ENCODE peak calls at places on chromosome 21, in four cellular contexts. W, K, J and V are unnamed samples.

GRCh38 chr21:42403611-42404231 is at the start of gene UBASH3A:
- ATAC-seq in W (no peak), K (peak), J (no peak), V (no peak)

GRCh38 chr21:34644815-34645214 is 24.0 kb upstream of the CLIC6 start:
- ATAC-seq in W (no peak), K (no peak), J (no peak), V (no peak)

GRCh38 chr21:14678987-14679574 is 133.0 kb upstream of the SAMSN1 start:
- ATAC-seq in W (no peak), K (no peak), J (no peak), V (no peak)

GRCh38 chr21:36518883-36519492 is 39.1 kb upstream of the CLDN14 start:
- ATAC-seq in W (no peak), K (no peak), J (no peak), V (no peak)

GRCh38 chr21:30194701-30195299 is 21.1 kb downstream of the CLDN8 start:
- ATAC-seq in W (no peak), K (peak), J (no peak), V (no peak)

GRCh38 chr21:15171546-15171945 is 106.7 kb upstream of the NRIP1 start:
- ATAC-seq in W (no peak), K (no peak), J (no peak), V (no peak)

GRCh38 chr21:38888956-38889605 is 83.4 kb downstream of the ETS2 start:
- ATAC-seq in W (no peak), K (no peak), J (no peak), V (peak)

GRCh38 chr21:36254106-36254941 is 65.7 kb upstream of the MORC3 start:
- ATAC-seq in W (peak), K (no peak), J (no peak), V (no peak)

GRCh38 chr21:34156957-34157356 is 83.6 kb downstream of the MRPS6 start:
- ATAC-seq in W (peak), K (peak), J (no peak), V (no peak)

GRCh38 chr21:29938968-29939858 is 583 bp downstream of the GRIK1 start:
- ATAC-seq in W (no peak), K (peak), J (no peak), V (peak)

GRCh38 chr21:41610042-41610839 is 102.3 kb upstream of the TMPRSS2 start:
- ATAC-seq in W (peak), K (peak), J (no peak), V (no peak)

GRCh38 chr21:40118527-40118926 is 251.3 kb downstream of the PCP4 start:
- ATAC-seq in W (no peak), K (no peak), J (no peak), V (no peak)

GRCh38 chr21:41764558-41765392 is 2.1 kb downstream of the RIPK4 start:
- ATAC-seq in W (peak), K (no peak), J (no peak), V (no peak)

GRCh38 chr21:36461918-36462486 is 17.9 kb downstream of the CLDN14 start:
- ATAC-seq in W (no peak), K (no peak), J (no peak), V (no peak)

GRCh38 chr21:39003982-39004775 is 179.1 kb downstream of the PSMG1 start:
- ATAC-seq in W (no peak), K (no peak), J (no peak), V (peak)

GRCh38 chr21:19878133-19878532 is 1120.1 kb upstream of the NCAM2 start:
- ATAC-seq in W (no peak), K (no peak), J (no peak), V (no peak)

GRCh38 chr21:45447821-45448220 is 42.9 kb downstream of the COL18A1 start:
- ATAC-seq in W (no peak), K (no peak), J (no peak), V (no peak)

GRCh38 chr21:37458669-37459276 is 92.2 kb downstream of the DYRK1A start:
- ATAC-seq in W (no peak), K (peak), J (no peak), V (no peak)

GRCh38 chr21:14572206-14572780 is 26.2 kb upstream of the SAMSN1 start:
- ATAC-seq in W (no peak), K (peak), J (no peak), V (no peak)

GRCh38 chr21:37932936-37933335 is 16.7 kb upstream of the KCNJ6 start:
- ATAC-seq in W (no peak), K (no peak), J (no peak), V (no peak)

GRCh38 chr21:33854604-33855003 is 61.0 kb downstream of the ATP5PO start:
- ATAC-seq in W (peak), K (no peak), J (peak), V (no peak)

GRCh38 chr21:40841524-40842196 is 5.3 kb downstream of the DSCAM start:
- ATAC-seq in W (peak), K (peak), J (peak), V (no peak)

GRCh38 chr21:42474043-42474831 is 21.8 kb downstream of the RSPH1 start:
- ATAC-seq in W (peak), K (peak), J (peak), V (no peak)

GRCh38 chr21:14457762-14458161 is 74.8 kb upstream of the HSPA13 start:
- ATAC-seq in W (no peak), K (no peak), J (no peak), V (no peak)

GRCh38 chr21:34690793-34691175 is 22.0 kb downstream of the CLIC6 start:
- ATAC-seq in W (no peak), K (no peak), J (no peak), V (no peak)

GRCh38 chr21:42668193-42668592 is 14.8 kb downstream of the PDE9A start:
- ATAC-seq in W (no peak), K (no peak), J (no peak), V (no peak)

GRCh38 chr21:34593423-34593822 is 21.5 kb downstream of the RCAN1 start:
- ATAC-seq in W (no peak), K (no peak), J (no peak), V (no peak)

GRCh38 chr21:36065497-36066036 is 4.3 kb upstream of the CBR1 start:
- ATAC-seq in W (peak), K (peak), J (no peak), V (no peak)

GRCh38 chr21:27291006-27291405 is 324.1 kb upstream of the ADAMTS5 start:
- ATAC-seq in W (no peak), K (no peak), J (no peak), V (no peak)

GRCh38 chr21:30434033-30434631 is 4.1 kb downstream of the KRTAP13-4 start:
- ATAC-seq in W (peak), K (peak), J (no peak), V (no peak)

GRCh38 chr21:34869541-34869940 is 179.6 kb downstream of the RUNX1 start:
- ATAC-seq in W (no peak), K (no peak), J (no peak), V (no peak)

GRCh38 chr21:15219866-15220265 is 155.1 kb upstream of the NRIP1 start:
- ATAC-seq in W (no peak), K (no peak), J (no peak), V (no peak)

GRCh38 chr21:40254540-40255455 is 387.6 kb downstream of the PCP4 start:
- ATAC-seq in W (no peak), K (no peak), J (no peak), V (no peak)

GRCh38 chr21:10641107-10641506 is 119.7 kb downstream of the TPTE start:
- ATAC-seq in W (no peak), K (no peak), J (no peak), V (no peak)

GRCh38 chr21:10639123-10639522 is 117.7 kb downstream of the TPTE start:
- ATAC-seq in W (no peak), K (no peak), J (no peak), V (peak)

DNA sequence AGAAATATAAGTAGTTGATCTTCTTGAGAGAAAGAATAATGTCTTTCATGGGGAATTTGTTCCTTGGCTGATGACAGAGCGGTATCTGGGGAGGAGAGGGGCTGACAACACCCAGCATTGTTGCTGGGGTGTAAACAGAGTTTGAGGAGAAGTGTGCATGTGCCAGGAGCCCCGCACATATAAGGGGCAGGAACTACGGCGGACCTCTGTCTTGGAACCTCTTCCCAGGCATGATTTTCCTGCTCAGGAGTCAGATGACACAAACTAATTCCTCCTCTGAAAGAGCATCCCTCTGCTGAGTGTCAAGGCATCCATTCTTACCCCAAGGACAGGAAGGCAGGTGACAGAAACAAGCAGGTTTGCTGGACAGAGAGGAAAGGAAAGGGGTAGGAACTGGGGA is 119.1 kb downstream of the TPTE start:
- ATAC-seq in W (no peak), K (no peak), J (no peak), V (no peak)
- H3K4me3 ChIP-seq in W (no peak), K (no peak), J (no peak), V (no peak)

GRCh38 chr21:44438531-44439210 is 16.6 kb upstream of the LRRC3 start:
- ATAC-seq in W (peak), K (no peak), J (no peak), V (peak)
- TF ChIP-seq EP300 in W (no peak), K (no peak), J (no peak), V (no peak)

DNA sequence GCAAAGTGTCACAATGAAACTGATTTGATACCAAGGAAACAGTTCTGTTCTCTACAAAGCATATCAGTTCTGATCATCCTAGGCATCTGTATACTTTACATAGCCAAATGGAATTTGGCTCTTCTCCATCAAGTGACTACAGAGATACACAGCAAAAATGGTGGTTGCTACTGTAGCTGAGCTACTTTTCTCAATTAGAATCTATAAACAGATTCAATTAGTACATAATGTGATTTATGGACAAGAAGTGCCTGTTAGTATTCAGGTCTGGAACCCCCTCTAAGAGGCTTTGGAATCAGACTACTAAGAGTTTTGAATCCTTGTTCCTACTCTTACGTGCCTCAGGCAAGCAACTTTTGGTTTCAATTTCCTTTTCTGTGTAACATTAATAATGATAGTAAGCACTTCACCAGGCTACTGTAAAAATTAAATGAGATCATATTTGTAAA is 25.5 kb downstream of the C21orf91 start:
- ATAC-seq in W (no peak), K (no peak), J (no peak), V (no peak)
- H3K27ac ChIP-seq in W (no peak), K (no peak), J (no peak), V (no peak)

DNA sequence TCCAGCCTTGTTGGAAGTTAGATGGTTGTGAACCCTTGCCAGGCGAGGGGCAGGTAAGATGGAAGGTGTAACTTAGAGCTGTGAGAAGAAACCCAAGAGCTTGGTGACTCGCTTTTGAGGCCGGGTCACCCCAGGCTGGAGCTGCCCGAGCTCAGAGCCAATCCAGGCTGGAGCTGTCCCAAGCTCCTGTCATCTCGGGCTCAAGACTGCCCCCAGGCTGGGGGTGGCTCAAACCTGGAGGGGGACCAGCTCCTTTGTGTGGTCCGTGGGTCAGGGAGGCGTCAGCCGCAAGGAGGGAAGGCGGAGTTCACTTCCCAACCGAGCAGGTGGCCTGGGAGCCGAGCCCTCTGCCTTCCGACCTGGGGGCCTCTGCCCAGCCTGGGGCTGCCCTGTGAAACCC is 2.0 kb downstream of the HUNK start:
- ATAC-seq in W (peak), K (peak), J (no peak), V (no peak)
- H3K4me3 ChIP-seq in W (peak), K (no peak), J (no peak), V (peak)

GRCh38 chr21:25490742-25491141 is 116.5 kb downstream of the MRPL39 start:
- ATAC-seq in W (no peak), K (no peak), J (no peak), V (no peak)

GRCh38 chr21:25485914-25486313 is 121.4 kb downstream of the MRPL39 start:
- ATAC-seq in W (no peak), K (no peak), J (no peak), V (no peak)

GRCh38 chr21:25489673-25490072 is 117.6 kb downstream of the MRPL39 start:
- ATAC-seq in W (no peak), K (no peak), J (no peak), V (no peak)

GRCh38 chr21:25491267-25491666 is 116.0 kb downstream of the MRPL39 start:
- ATAC-seq in W (no peak), K (no peak), J (no peak), V (no peak)

DNA sequence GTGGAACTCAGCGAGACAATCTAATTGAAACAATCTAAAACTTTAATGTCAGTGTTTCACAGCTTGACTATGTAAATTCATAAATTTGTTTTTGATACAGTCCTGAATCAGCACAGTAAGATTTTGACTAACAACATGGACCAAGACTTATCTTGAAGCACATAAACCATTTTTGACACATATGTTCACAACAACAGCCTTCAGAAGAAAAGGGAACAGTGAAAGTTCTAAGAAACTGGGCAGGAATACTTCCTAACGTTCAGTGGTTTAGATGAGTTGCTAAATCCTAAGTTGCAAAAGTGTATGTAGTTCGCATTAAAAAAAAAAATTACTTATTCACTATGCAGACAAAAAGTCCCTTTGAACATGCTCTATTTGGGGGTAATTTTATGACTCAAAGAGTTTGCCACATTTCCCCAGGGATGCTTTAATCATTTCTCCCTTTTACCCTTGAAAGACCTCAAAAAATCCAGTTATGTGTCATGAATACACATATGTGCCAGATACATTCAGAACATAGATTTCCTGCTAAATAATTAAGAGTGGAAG is 120.2 kb downstream of the MRPL39 start:
- ATAC-seq in W (no peak), K (no peak), J (no peak), V (no peak)
- TF ChIP-seq EP300 in W (no peak), K (no peak), J (no peak), V (no peak)

GRCh38 chr21:43809853-43810504 is 20.6 kb downstream of the RRP1 start:
- ATAC-seq in W (no peak), K (no peak), J (no peak), V (no peak)
- H3K27ac ChIP-seq in W (no peak), K (no peak), J (no peak), V (no peak)

GRCh38 chr21:17231124-17231523 is 281.7 kb upstream of the CXADR start:
- ATAC-seq in W (peak), K (no peak), J (no peak), V (no peak)

DNA sequence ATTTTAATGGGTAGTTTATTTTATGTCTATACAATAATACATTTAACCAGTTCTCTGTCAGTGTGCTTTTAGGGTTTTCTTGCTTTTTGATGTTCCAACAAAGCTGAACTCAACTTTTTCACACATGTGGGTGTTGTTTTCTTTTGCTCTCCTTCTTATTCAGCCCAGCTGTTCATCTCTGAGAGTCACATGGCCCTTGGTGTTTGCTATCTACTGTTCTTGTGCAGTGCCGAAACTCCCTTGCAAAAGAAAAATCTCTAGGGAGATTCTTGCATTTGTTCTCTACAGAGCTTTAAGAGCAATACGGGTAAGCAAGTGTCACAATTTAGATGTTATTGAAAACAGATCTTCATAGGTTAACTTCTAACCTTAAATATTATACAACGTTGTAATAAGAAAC is 281.1 kb upstream of the CXADR start:
- ATAC-seq in W (no peak), K (no peak), J (no peak), V (peak)
- H3K4me3 ChIP-seq in W (no peak), K (no peak), J (no peak), V (no peak)